ENCODE peak calls at places on chromosomes 2 and 18, in four cellular contexts. H, P, B and C are unnamed samples.
A peak's percentile ranks its signal among the peaks of the same experiment; 100 is the strongest.

GRCh38 chr2:113886479-113887383 is 3.2 kb upstream of the ACTR3 start:
- DNase-seq in H (no peak), P (no peak), B (no peak), C (no peak)

GRCh38 chr2:47916437-47916836 is 10.1 kb upstream of the FBXO11 start:
- DNase-seq in H (no peak), P (no peak), B (no peak), C (no peak)

GRCh38 chr2:217628061-217628460 is 374.7 kb downstream of the TNS1 start:
- DNase-seq in H (no peak), P (no peak), B (no peak), C (no peak)

GRCh38 chr2:104844813-104845551 is 8.9 kb upstream of the POU3F3 start:
- DNase-seq in H (peak; percentile 57), P (no peak), B (no peak), C (no peak)

GRCh38 chr2:42970151-42970550 is 177.8 kb upstream of the HAAO start:
- DNase-seq in H (no peak), P (no peak), B (no peak), C (no peak)

GRCh38 chr18:43279015-43279758 is 1.9 kb upstream of the SYT4 start:
- DNase-seq in H (no peak), P (no peak), B (no peak), C (no peak)

GRCh38 chr2:227597993-227598392 is 700 bp upstream of the SCYGR2 start:
- DNase-seq in H (no peak), P (no peak), B (no peak), C (no peak)

GRCh38 chr2:178397002-178397605 is 53.9 kb downstream of the PRKRA start:
- DNase-seq in H (no peak), P (no peak), B (peak; percentile 51), C (peak; percentile 22)

GRCh38 chr18:76662621-76663020 is 159.7 kb upstream of the ZNF236 start:
- DNase-seq in H (no peak), P (no peak), B (no peak), C (no peak)

GRCh38 chr2:227127236-227127635 is 36.8 kb downstream of the COL4A4 start:
- DNase-seq in H (no peak), P (no peak), B (no peak), C (no peak)

GRCh38 chr2:30979822-30980245 is 158.4 kb downstream of the GALNT14 start:
- DNase-seq in H (no peak), P (no peak), B (no peak), C (no peak)

GRCh38 chr2:8803658-8804379 is 33.6 kb downstream of the KIDINS220 start:
- DNase-seq in H (no peak), P (no peak), B (no peak), C (peak; percentile 59)

GRCh38 chr2:104836253-104836652 is 17.7 kb upstream of the POU3F3 start:
- DNase-seq in H (peak; percentile 33), P (no peak), B (no peak), C (no peak)

GRCh38 chr2:26772064-26773001 is 8.2 kb downstream of the SLC35F6 start:
- DNase-seq in H (peak; percentile 57), P (no peak), B (peak; percentile 30), C (no peak)

GRCh38 chr2:71995067-71995665 is 152.5 kb downstream of the CYP26B1 start:
- DNase-seq in H (no peak), P (no peak), B (no peak), C (no peak)

GRCh38 chr18:10414293-10414842 is 40.1 kb upstream of the APCDD1 start:
- DNase-seq in H (no peak), P (no peak), B (no peak), C (no peak)

GRCh38 chr2:234003972-234004617 is 46.4 kb upstream of the SPP2 start:
- DNase-seq in H (no peak), P (no peak), B (no peak), C (no peak)